ENCODE peak calls at places on chromosome X, in six cellular contexts. K is cardiac septum; Y is heart left ventricle; B is sciatic nerve; E is effector memory CD4-positive, alpha-beta T cell; V is stimulated activated CD4-positive, alpha-beta T cell treated with anti-CD3 and anti-CD28 coated beads, Interleukin-15, amount 100 ng/mL, for 1 hour. R is an unnamed sample.
A peak's percentile ranks its signal among the peaks of the same experiment; 100 is the strongest.

GRCh38 chrX:66632473-66632872 is 6.4 kb downstream of the EDA2R start:
- DNase-seq in K (no peak), V (no peak), Y (no peak), B (no peak), E (no peak), R (no peak)

GRCh38 chrX:49122499-49122898 is 1.0 kb downstream of the GPKOW start:
- DNase-seq in Y (no peak), E (no peak), B (no peak), V (no peak), K (no peak), R (no peak)

GRCh38 chrX:19332983-19333382 is 10.7 kb upstream of the PDHA1 start:
- DNase-seq in Y (peak; percentile 65), B (no peak), V (no peak), K (no peak), E (no peak), R (no peak)

GRCh38 chrX:26466387-26466786 is 250.4 kb downstream of the MAGEB5 start:
- DNase-seq in Y (no peak), E (no peak), K (no peak), B (no peak), V (no peak), R (no peak)

GRCh38 chrX:39883664-39884063 is 214.1 kb downstream of the BCOR start:
- DNase-seq in Y (no peak), K (no peak), B (no peak), V (no peak), E (peak; percentile 3), R (no peak)

GRCh38 chrX:77597090-77597489 is 149.9 kb downstream of the FGF16 start:
- DNase-seq in V (no peak), B (no peak), E (no peak), K (no peak), Y (no peak), R (no peak)

GRCh38 chrX:16838202-16839066 is 31.7 kb downstream of the RBBP7 start:
- DNase-seq in V (no peak), K (no peak), Y (peak; percentile 52), E (no peak), B (no peak), R (no peak)

GRCh38 chrX:9465380-9466114 is 689 bp downstream of the TBL1X start:
- DNase-seq in Y (no peak), K (peak; percentile 76), B (peak; percentile 62), E (peak; percentile 21), V (no peak), R (no peak)

GRCh38 chrX:20829665-20830481 is 544.3 kb upstream of the CNKSR2 start:
- DNase-seq in K (no peak), V (no peak), Y (no peak), B (no peak), E (no peak), R (no peak)

GRCh38 chrX:129934952-129935351 is 29.0 kb downstream of the UTP14A start:
- DNase-seq in E (no peak), K (no peak), B (no peak), V (no peak), Y (no peak), R (no peak)

GRCh38 chrX:106585478-106585877 is 26.3 kb upstream of the RADX start:
- DNase-seq in V (no peak), E (no peak), B (no peak), K (no peak), Y (no peak), R (no peak)

GRCh38 chrX:72045141-72045540 is 86.6 kb downstream of the RTL5 start:
- DNase-seq in K (no peak), V (no peak), E (no peak), B (no peak), Y (no peak), R (no peak)

GRCh38 chrX:109040057-109040456 is 303.7 kb upstream of the IRS4 start:
- DNase-seq in E (no peak), B (no peak), V (no peak), Y (no peak), K (no peak), R (no peak)

GRCh38 chrX:137858106-137858505 is 292.2 kb downstream of the ZIC3 start:
- DNase-seq in B (no peak), V (no peak), E (no peak), Y (no peak), K (no peak), R (no peak)

GRCh38 chrX:71637848-71638247 is 19.5 kb upstream of the CXCR3 start:
- DNase-seq in K (no peak), B (no peak), V (no peak), E (no peak), Y (no peak), R (no peak)

GRCh38 chrX:115968436-115969252 is 201.9 kb upstream of the AGTR2 start:
- DNase-seq in E (no peak), Y (peak; percentile 59), V (no peak), K (no peak), B (no peak), R (no peak)

GRCh38 chrX:72050011-72050410 is 81.7 kb downstream of the RTL5 start:
- DNase-seq in V (no peak), K (no peak), B (no peak), E (no peak), Y (no peak), R (no peak)